ENCODE peak calls at places on chromosomes 12 and 14, in five cellular contexts. G is cardiac muscle cell, E is ascending aorta, L is breast epithelium, Y is OCI-LY7. U is an unnamed sample.

GRCh38 chr14:97061714-97062113 is 264.5 kb downstream of the VRK1 start:
- DNase-seq in G (no peak), E (no peak), Y (no peak), L (no peak), U (no peak)

GRCh38 chr14:81330619-81331122 is 69.5 kb downstream of the STON2 start:
- DNase-seq in Y (no peak), G (no peak), L (no peak), E (no peak), U (no peak)

GRCh38 chr12:34289431-34290190 is 267.3 kb downstream of the ALG10 start:
- DNase-seq in E (no peak), G (no peak), L (no peak), Y (no peak), U (peak; percentile 6)

GRCh38 chr14:49931523-49931922 is 38.6 kb downstream of the ARF6 start:
- DNase-seq in G (no peak), Y (no peak), L (no peak), E (no peak), U (no peak)

GRCh38 chr14:90091393-90091792 is 29.6 kb downstream of the KCNK13 start:
- DNase-seq in L (no peak), E (no peak), G (peak; percentile 89), Y (no peak), U (no peak)

GRCh38 chr14:34324363-34324795 is 137.7 kb downstream of the SPTSSA start:
- DNase-seq in G (peak; percentile 61), E (no peak), Y (peak; percentile 57), L (no peak), U (peak; percentile 38)

GRCh38 chr12:127304751-127305725 is 961.9 kb upstream of the TMEM132C start:
- DNase-seq in G (no peak), E (no peak), L (no peak), Y (no peak), U (no peak)

GRCh38 chr12:4174417-4174816 is 99.1 kb upstream of the CCND2 start:
- DNase-seq in Y (no peak), E (no peak), G (no peak), L (no peak), U (no peak)

GRCh38 chr12:57625261-57626032 is 7.6 kb downstream of the B4GALNT1 start:
- DNase-seq in E (no peak), L (no peak), Y (no peak), G (no peak), U (no peak)

GRCh38 chr12:6241495-6241894 is 41.3 kb downstream of the CD9 start:
- DNase-seq in E (no peak), G (no peak), L (peak; percentile 82), Y (no peak), U (peak; percentile 94)

GRCh38 chr12:66398931-66399625 is 96.8 kb downstream of the HELB start:
- DNase-seq in E (no peak), L (no peak), G (no peak), Y (no peak), U (no peak)

GRCh38 chr14:101111620-101112290 is 208.2 kb upstream of the RTL1 start:
- DNase-seq in E (no peak), G (no peak), Y (no peak), L (no peak), U (no peak)

GRCh38 chr14:39988939-39989338 is 556.7 kb upstream of the FBXO33 start:
- DNase-seq in L (no peak), E (no peak), G (peak; percentile 40), Y (peak; percentile 61), U (no peak)

GRCh38 chr14:104283197-104284106 is 145.1 kb downstream of the KIF26A start:
- DNase-seq in L (peak; percentile 42), Y (no peak), G (no peak), E (no peak), U (no peak)

GRCh38 chr12:62263956-62264355 is 3.8 kb downstream of the USP15 start:
- DNase-seq in G (no peak), L (no peak), E (no peak), Y (no peak), U (no peak)

GRCh38 chr14:103763730-103764488 is 48.3 kb downstream of the ZFYVE21 start:
- DNase-seq in Y (no peak), G (no peak), L (no peak), E (no peak), U (no peak)

GRCh38 chr14:54767139-54767431 is 135.5 kb downstream of the GCH1 start:
- DNase-seq in G (no peak), E (no peak), Y (no peak), L (no peak), U (no peak)

GRCh38 chr12:18332173-18332572 is 70.9 kb downstream of the PIK3C2G start:
- DNase-seq in G (no peak), L (no peak), Y (no peak), E (no peak), U (no peak)

GRCh38 chr14:59529189-59529588 is 44.9 kb downstream of the JKAMP start:
- DNase-seq in E (no peak), G (no peak), Y (no peak), L (no peak), U (no peak)

GRCh38 chr14:35594616-35595015 is 60.7 kb downstream of the INSM2 start:
- DNase-seq in G (peak; percentile 14), E (no peak), L (no peak), Y (no peak), U (no peak)
- H3K36me3 ChIP-seq in G (peaks cover 4% of the 10 kb centered on the region), E (peaks cover 64% of the 10 kb centered on the region), L (peaks cover 4% of the 10 kb centered on the region), Y (no peaks in the 10 kb centered on the region), U (no peaks in the 10 kb centered on the region)

DNA sequence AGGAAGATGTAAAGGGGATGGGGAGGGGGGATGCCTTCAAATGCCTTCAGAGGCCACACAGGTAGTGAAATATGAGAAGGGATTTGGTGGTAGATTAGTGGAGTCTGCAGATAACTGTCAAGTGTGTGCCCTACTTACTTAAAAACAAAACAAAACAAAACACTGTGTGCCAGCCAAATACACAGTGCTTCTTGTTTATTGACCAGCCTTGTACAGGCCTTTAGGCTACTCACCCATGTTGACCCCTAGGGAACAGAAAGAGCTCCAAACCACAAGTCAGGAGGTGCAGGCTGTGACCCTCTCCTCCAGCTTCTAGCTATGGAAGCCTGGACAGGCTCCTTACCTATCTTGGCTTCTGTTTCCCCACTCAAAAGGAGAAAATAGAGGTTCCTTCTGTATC is 562.0 kb downstream of the ETNK1 start:
- DNase-seq in L (no peak), E (no peak), Y (no peak), G (no peak), U (no peak)
- H3K4me3 ChIP-seq in L (no peak overlapping the region), E (no peak overlapping the region), Y (no peak overlapping the region), G (no peak overlapping the region), U (no peak overlapping the region)

DNA sequence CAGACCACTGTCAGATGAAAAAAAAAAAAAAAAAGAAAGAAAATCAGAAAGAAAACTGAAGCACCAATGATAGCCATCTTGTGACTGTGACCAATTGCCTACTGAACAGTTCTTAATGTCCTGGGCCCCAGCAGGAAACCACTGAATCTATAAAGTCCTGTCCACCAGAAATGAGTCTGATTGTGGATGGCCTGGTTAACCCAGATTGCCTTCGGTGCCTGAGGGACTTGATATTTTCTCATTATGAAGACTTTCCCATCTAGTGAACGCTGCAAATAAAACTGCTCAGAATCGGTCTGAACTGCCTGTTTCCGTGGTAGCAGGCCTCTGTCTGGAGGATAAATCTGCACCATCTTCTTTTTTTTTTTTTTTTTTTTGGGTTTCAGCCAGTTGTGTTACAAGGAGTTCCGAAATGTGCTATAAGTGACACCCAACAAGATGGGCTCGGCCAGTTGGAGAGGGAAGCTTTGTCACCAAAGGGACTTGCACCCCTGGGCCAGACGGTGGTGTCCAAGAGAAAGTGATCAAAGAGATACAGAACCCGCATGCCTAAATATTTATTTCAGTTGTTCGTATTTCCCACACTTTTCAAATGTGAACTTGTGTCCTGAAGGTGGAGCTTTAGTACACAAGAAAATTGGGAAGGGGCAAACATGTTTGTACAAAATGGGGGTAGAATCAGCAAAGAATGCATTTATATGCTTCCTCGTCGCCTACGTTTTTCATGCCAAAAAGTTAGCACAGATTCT is 3.0 kb upstream of the PLXNC1 start:
- DNase-seq in E (no peak), Y (peak; percentile 56), G (peak; percentile 77), L (no peak), U (no peak)
- TF ChIP-seq CTCF in E (no peak), Y (peak; percentile 80), G (peak; percentile 56), L (peak; percentile 33), U (peak; percentile 60)

DNA sequence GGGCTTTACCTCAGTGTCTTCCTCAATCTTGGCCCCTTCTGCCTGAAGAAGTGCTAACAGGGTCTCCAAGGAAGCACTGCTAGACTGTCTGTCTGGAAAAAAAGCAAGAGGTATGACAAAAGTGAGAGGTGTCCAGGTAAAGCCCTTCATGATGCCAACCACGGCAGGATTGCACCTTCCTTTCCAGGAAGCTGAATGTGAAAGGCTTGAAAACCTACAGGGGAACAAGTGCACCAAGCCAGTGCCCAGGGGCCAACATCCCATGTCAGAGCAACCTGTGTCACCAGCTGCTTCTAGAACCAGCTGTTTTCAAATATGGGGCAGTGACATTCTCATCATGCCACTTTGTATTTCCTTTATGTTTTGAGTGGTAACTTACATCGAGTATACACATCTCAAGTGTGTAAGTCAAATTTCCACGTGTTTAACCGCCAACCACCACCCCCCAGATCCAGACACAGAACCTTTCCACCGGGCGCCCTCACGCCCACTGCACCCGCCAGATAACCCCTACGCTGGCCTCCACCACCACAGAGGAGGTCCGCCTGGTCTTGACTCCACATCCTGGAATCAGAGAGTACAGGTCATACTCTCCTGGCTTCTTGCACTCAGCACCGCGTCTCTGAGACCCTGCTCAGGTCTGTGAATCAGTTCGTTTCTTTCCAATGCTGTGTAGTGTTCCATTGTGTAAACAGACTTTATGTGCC is 27.3 kb downstream of the VPS37B start:
- DNase-seq in G (no peak), L (peak; percentile 41), Y (no peak), E (no peak), U (no peak)
- H3K36me3 ChIP-seq in G (peaks cover 20% of the 10 kb centered on the region), L (no peaks in the 10 kb centered on the region), Y (no peaks in the 10 kb centered on the region), E (peaks cover 67% of the 10 kb centered on the region), U (peaks cover 44% of the 10 kb centered on the region)

GRCh38 chr12:104356231-104357115 is 52.9 kb downstream of the EID3 start:
- DNase-seq in E (no peak), G (no peak), Y (no peak), L (no peak), U (no peak)

GRCh38 chr12:104357431-104357952 is 54.0 kb downstream of the EID3 start:
- DNase-seq in Y (no peak), L (no peak), G (peak; percentile 75), E (no peak), U (no peak)

GRCh38 chr12:104359216-104359615 is 55.7 kb downstream of the EID3 start:
- DNase-seq in Y (no peak), G (no peak), E (no peak), L (no peak), U (no peak)

GRCh38 chr12:104360157-104360556 is 56.6 kb downstream of the EID3 start:
- DNase-seq in Y (no peak), L (no peak), G (no peak), E (no peak), U (no peak)

GRCh38 chr12:104358353-104359003 is 54.9 kb downstream of the EID3 start:
- DNase-seq in G (peak; percentile 72), L (no peak), Y (peak; percentile 84), E (no peak), U (peak; percentile 74)
- H3K4me3 ChIP-seq in G (no peak overlapping the region), L (no peak overlapping the region), Y (no peak overlapping the region), E (no peak overlapping the region), U (no peak overlapping the region)

DNA sequence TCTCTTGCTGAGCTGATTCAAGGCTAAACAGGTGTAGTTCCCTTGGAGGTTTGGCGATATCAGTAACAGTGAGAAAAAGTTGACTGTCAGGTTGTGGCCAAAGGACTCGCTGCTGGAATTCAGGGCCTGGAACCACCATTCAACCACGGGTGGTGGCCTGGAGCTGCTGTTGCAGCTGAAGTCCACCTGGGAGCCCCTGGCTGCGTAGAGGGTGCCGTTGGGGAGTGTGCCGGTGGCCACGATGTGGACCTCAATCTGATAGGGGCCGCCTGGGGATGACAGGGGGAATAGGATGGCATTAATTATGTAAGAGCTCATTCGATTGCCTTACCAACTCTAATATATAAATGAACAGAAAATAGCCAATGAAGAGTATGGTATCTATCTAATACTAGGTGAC is 21.2 kb upstream of the WSB2 start:
- DNase-seq in L (no peak), Y (no peak), E (no peak), G (no peak), U (no peak)
- TF ChIP-seq CTCF in L (no peak), Y (no peak), E (no peak), G (no peak), U (no peak)